ENCODE peak calls at places on chromosomes 2 and 18, in seven cellular contexts. P is endodermal cell; I is heart right ventricle; U is endothelial cell of umbilical vein; C is mammary epithelial cell; T is A549; G is CD4-positive, alpha-beta memory T cell. A is an unnamed sample.

GRCh38 chr2:95272781-95273180 is 1.5 kb upstream of the PROM2 start:
- DNase-seq in P (peak; percentile 18), I (peak; percentile 2), U (no peak), C (no peak), T (no peak), G (no peak), A (no peak)

GRCh38 chr2:25829828-25830227 is 48.5 kb downstream of the ASXL2 start:
- DNase-seq in P (no peak), I (no peak), U (no peak), C (no peak), T (no peak), G (no peak), A (no peak)

GRCh38 chr2:81714817-81715216 is 1410.3 kb upstream of the LRRTM1 start:
- DNase-seq in P (no peak), I (no peak), U (no peak), C (no peak), T (no peak), G (no peak), A (no peak)

GRCh38 chr2:40758778-40759177 is 306.9 kb upstream of the SLC8A1 start:
- DNase-seq in P (no peak), I (no peak), U (peak; percentile 31), C (no peak), T (no peak), G (no peak), A (no peak)

GRCh38 chr2:10279946-10280463 is 22.7 kb upstream of the HPCAL1 start:
- DNase-seq in P (no peak), I (no peak), U (no peak), C (no peak), T (no peak), G (no peak), A (peak; percentile 20)

GRCh38 chr2:9380702-9381628 is 42.4 kb downstream of the ITGB1BP1 start:
- DNase-seq in P (peak; percentile 43), I (no peak), U (peak; percentile 68), C (peak; percentile 25), T (peak; percentile 79), G (no peak), A (peak; percentile 80)

GRCh38 chr2:160140001-160140400 is 60.1 kb downstream of the ITGB6 start:
- DNase-seq in P (no peak), I (no peak), U (peak; percentile 12), C (no peak), T (no peak), G (no peak), A (no peak)

GRCh38 chr2:233203060-233203459 is 48.4 kb upstream of the ATG16L1 start:
- DNase-seq in P (no peak), I (no peak), U (no peak), C (no peak), T (no peak), G (no peak), A (no peak)

GRCh38 chr18:9808530-9809241 is 77.1 kb upstream of the TXNDC2 start:
- DNase-seq in P (peak; percentile 76), I (no peak), U (peak; percentile 13), C (peak; percentile 36), T (no peak), G (no peak), A (no peak)

GRCh38 chr2:189440644-189440946 is 679 bp upstream of the WDR75 start:
- DNase-seq in P (no peak), I (no peak), U (no peak), C (no peak), T (no peak), G (no peak), A (no peak)

GRCh38 chr18:56068030-56068671 is 480.2 kb upstream of the TCF4 start:
- DNase-seq in P (no peak), I (peak; percentile 36), U (peak; percentile 9), C (peak; percentile 91), T (no peak), G (no peak), A (no peak)

GRCh38 chr2:37414470-37414949 is 70.1 kb downstream of the QPCT start:
- DNase-seq in P (no peak), I (no peak), U (peak; percentile 71), C (peak; percentile 52), T (peak; percentile 69), G (no peak), A (no peak)

GRCh38 chr2:9681427-9681817 is 50.6 kb upstream of the YWHAQ start:
- DNase-seq in P (no peak), I (no peak), U (peak; percentile 58), C (no peak), T (no peak), G (peak; percentile 68), A (no peak)

GRCh38 chr2:46942143-46942526 is 26.5 kb upstream of the MCFD2 start:
- DNase-seq in P (no peak), I (no peak), U (peak; percentile 15), C (peak; percentile 78), T (peak; percentile 38), G (peak; percentile 89), A (peak; percentile 75)

GRCh38 chr2:227228061-227228667 is 63.7 kb downstream of the COL4A3 start:
- DNase-seq in P (peak; percentile 60), I (peak; percentile 56), U (no peak), C (peak; percentile 59), T (peak; percentile 7), G (no peak), A (peak; percentile 91)

GRCh38 chr18:77008576-77009315 is 123.8 kb downstream of the MBP start:
- DNase-seq in P (peak; percentile 39), I (no peak), U (no peak), C (no peak), T (no peak), G (no peak), A (peak; percentile 33)

GRCh38 chr2:71666094-71666474 is 212.7 kb downstream of the DYSF start:
- DNase-seq in P (peak; percentile 20), I (no peak), U (no peak), C (no peak), T (no peak), G (no peak), A (no peak)

GRCh38 chr2:145106293-145106692 is 586.4 kb upstream of the ZEB2 start:
- DNase-seq in P (no peak), I (no peak), U (no peak), C (peak; percentile 73), T (no peak), G (no peak), A (no peak)

GRCh38 chr2:38751847-38752410 is 768 bp upstream of the SRSF7 start:
- DNase-seq in P (no peak), I (no peak), U (peak; percentile 19), C (no peak), T (peak; percentile 48), G (no peak), A (no peak)

GRCh38 chr2:233867993-233868532 is at the start of gene MSL3B:
- DNase-seq in P (peak; percentile 81), I (no peak), U (peak; percentile 70), C (peak; percentile 51), T (peak; percentile 64), G (peak; percentile 47), A (peak; percentile 42)

GRCh38 chr2:64359892-64360657 is 93.9 kb upstream of the LGALSL start:
- DNase-seq in P (peak; percentile 78), I (peak; percentile 63), U (peak; percentile 80), C (peak; percentile 98), T (peak; percentile 82), G (no peak), A (peak; percentile 91)

GRCh38 chr2:233965032-233965614 is 48.0 kb downstream of the TRPM8 start:
- DNase-seq in P (no peak), I (no peak), U (no peak), C (no peak), T (no peak), G (no peak), A (no peak)

GRCh38 chr2:7013761-7014160 is 96.5 kb downstream of the RNF144A start:
- DNase-seq in P (no peak), I (no peak), U (no peak), C (peak; percentile 19), T (no peak), G (no peak), A (no peak)

GRCh38 chr18:5175378-5175777 is 21.7 kb downstream of the AKAIN1 start:
- DNase-seq in P (no peak), I (no peak), U (no peak), C (no peak), T (no peak), G (no peak), A (no peak)

GRCh38 chr2:46367286-46367685 is 70.1 kb downstream of the EPAS1 start:
- DNase-seq in P (no peak), I (no peak), U (peak; percentile 48), C (no peak), T (no peak), G (no peak), A (no peak)

GRCh38 chr18:78559584-78559983 is 420.0 kb upstream of the SALL3 start:
- DNase-seq in P (no peak), I (no peak), U (no peak), C (no peak), T (no peak), G (no peak), A (no peak)

GRCh38 chr18:78562446-78563020 is 417.1 kb upstream of the SALL3 start:
- DNase-seq in P (no peak), I (no peak), U (no peak), C (no peak), T (no peak), G (no peak), A (no peak)

GRCh38 chr18:78564030-78564429 is 415.6 kb upstream of the SALL3 start:
- DNase-seq in P (no peak), I (no peak), U (no peak), C (no peak), T (no peak), G (no peak), A (no peak)

GRCh38 chr18:78563110-78563509 is 416.5 kb upstream of the SALL3 start:
- DNase-seq in P (no peak), I (no peak), U (no peak), C (no peak), T (no peak), G (no peak), A (no peak)

GRCh38 chr18:78561757-78562445 is 417.7 kb upstream of the SALL3 start:
- DNase-seq in P (no peak), I (no peak), U (no peak), C (no peak), T (no peak), G (no peak), A (no peak)
- H3K9me3 ChIP-seq in P (no peaks in the 10 kb centered on the region), I (no peaks in the 10 kb centered on the region), U (peaks cover 3% of the 10 kb centered on the region), C (peaks cover 44% of the 10 kb centered on the region), T (no peaks in the 10 kb centered on the region), G (no peaks in the 10 kb centered on the region), A (no peaks in the 10 kb centered on the region)

DNA sequence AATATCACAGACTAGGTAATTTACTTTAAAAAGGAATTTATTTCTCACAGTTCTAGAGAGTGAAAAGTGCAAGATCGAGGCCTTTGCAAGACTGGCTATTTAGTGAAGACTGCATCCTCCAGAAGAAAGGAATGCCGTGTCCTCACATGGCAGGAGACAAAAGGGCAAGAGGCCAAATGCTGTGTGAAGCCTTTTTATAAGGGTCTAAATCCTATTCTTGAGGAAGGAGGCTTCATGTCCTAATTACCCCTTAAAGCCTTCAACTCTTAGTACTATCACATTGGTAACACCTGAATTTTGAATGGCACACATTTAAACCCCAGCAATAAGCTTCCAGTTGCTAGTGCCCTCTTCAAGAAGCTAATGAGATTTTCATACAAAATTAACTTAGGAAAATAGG is 1882.3 kb upstream of the PIK3C3 start:
- DNase-seq in P (no peak), I (no peak), U (no peak), C (no peak), T (no peak), G (no peak), A (no peak)
- H3K4me1 ChIP-seq in P (no peaks in the 10 kb centered on the region), I (no peaks in the 10 kb centered on the region), U (no peaks in the 10 kb centered on the region), C (no peaks in the 10 kb centered on the region), T (no peaks in the 10 kb centered on the region), G (no peaks in the 10 kb centered on the region), A (no peaks in the 10 kb centered on the region)

GRCh38 chr18:7872569-7872968 is 305.5 kb downstream of the PTPRM start:
- DNase-seq in P (no peak), I (no peak), U (peak; percentile 54), C (peak; percentile 67), T (peak; percentile 49), G (no peak), A (no peak)
- H3K27ac ChIP-seq in P (no peak overlapping the region), I (no peak overlapping the region), U (no peak overlapping the region), C (peak overlapping the region; percentile 91), T (peak overlapping the region; percentile 92), G (no peak overlapping the region), A (no peak overlapping the region)

GRCh38 chr2:5227062-5227699 is 465.0 kb upstream of the SOX11 start:
- DNase-seq in P (no peak), I (no peak), U (no peak), C (peak; percentile 35), T (no peak), G (no peak), A (no peak)
- H3K9me3 ChIP-seq in P (no peaks in the 10 kb centered on the region), I (peaks cover 3% of the 10 kb centered on the region), U (peaks cover 2% of the 10 kb centered on the region), C (peaks cover 2% of the 10 kb centered on the region), T (peaks cover 14% of the 10 kb centered on the region), G (peaks cover 4% of the 10 kb centered on the region), A (no peaks in the 10 kb centered on the region)